ENCODE peak calls at places on chromosomes 3 and 15, in ten cellular contexts. O is activated CD4-positive, alpha-beta T cell treated with anti-CD3 and anti-CD28 coated beads for 36 hours; J is GM23338; W is T-helper 17 cell; K is effector memory CD8-positive, alpha-beta T cell; C is right cardiac atrium; U is central memory CD8-positive, alpha-beta T cell; Y is left lobe of liver; F is left lung; N is activated CD8-positive, alpha-beta T cell treated with anti-CD3 and anti-CD28 coated beads for 36 hours. T is an unnamed sample.

GRCh38 chr3:186152889-186153292 is 44.0 kb upstream of the ETV5 start:
- ATAC-seq in W (peak; percentile 78), J (no peak), K (peak; percentile 55), Y (no peak), F (peak; percentile 69), C (peak; percentile 37), O (peak; percentile 18), U (peak; percentile 49), N (peak; percentile 53), T (peak; percentile 95)

GRCh38 chr15:47473857-47474256 is 243.4 kb upstream of the SEMA6D start:
- ATAC-seq in F (peak; percentile 56), K (no peak), N (no peak), C (peak; percentile 98), O (no peak), J (no peak), W (no peak), Y (peak; percentile 49), U (no peak), T (no peak)

GRCh38 chr3:186621894-186622650 is 9.2 kb downstream of the AHSG start:
- ATAC-seq in W (no peak), J (no peak), K (no peak), U (no peak), O (no peak), N (no peak), Y (peak; percentile 7), C (no peak), F (no peak), T (no peak)

GRCh38 chr3:23913873-23914743 is 2.7 kb downstream of the NKIRAS1 start:
- ATAC-seq in F (no peak), J (no peak), K (no peak), Y (no peak), W (no peak), N (no peak), C (no peak), O (no peak), U (no peak), T (no peak)

GRCh38 chr3:156258301-156258700 is 137.9 kb downstream of the KCNAB1 start:
- ATAC-seq in K (no peak), O (no peak), C (no peak), W (no peak), Y (no peak), U (no peak), N (no peak), F (no peak), J (peak; percentile 52), T (no peak)

GRCh38 chr15:66261056-66261455 is 7.5 kb upstream of the MEGF11 start:
- ATAC-seq in J (no peak), Y (peak; percentile 48), C (no peak), O (no peak), W (no peak), K (no peak), U (no peak), N (no peak), F (peak; percentile 44), T (no peak)

GRCh38 chr15:80920271-80920699 is 69.3 kb downstream of the MESD start:
- ATAC-seq in J (no peak), U (no peak), C (no peak), F (no peak), K (peak; percentile 37), O (peak; percentile 73), N (peak; percentile 92), Y (no peak), W (no peak), T (no peak)

GRCh38 chr3:6047016-6047415 is 813.9 kb upstream of the GRM7 start:
- ATAC-seq in O (no peak), W (no peak), Y (no peak), N (no peak), K (no peak), U (no peak), J (no peak), C (no peak), F (no peak), T (no peak)

GRCh38 chr3:117995795-117996194 is 1038.9 kb downstream of the IGSF11 start:
- ATAC-seq in F (no peak), K (no peak), J (no peak), N (no peak), O (no peak), C (no peak), Y (no peak), U (no peak), W (no peak), T (no peak)

GRCh38 chr15:70318594-70318993 is 220.9 kb upstream of the TLE3 start:
- ATAC-seq in C (no peak), K (no peak), Y (no peak), N (no peak), J (no peak), U (no peak), F (no peak), O (no peak), W (no peak), T (no peak)

GRCh38 chr3:120472121-120472844 is 21.5 kb upstream of the FSTL1 start:
- ATAC-seq in O (no peak), W (no peak), C (no peak), J (no peak), K (no peak), N (no peak), Y (no peak), U (no peak), F (no peak), T (no peak)

GRCh38 chr15:52369455-52369854 is 73.9 kb upstream of the MYO5C start:
- ATAC-seq in K (no peak), C (no peak), N (no peak), F (no peak), J (no peak), W (no peak), Y (no peak), U (no peak), O (no peak), T (no peak)

GRCh38 chr3:46861293-46861995 is 1.8 kb downstream of the MYL3 start:
- ATAC-seq in K (no peak), U (no peak), Y (no peak), N (no peak), J (no peak), O (no peak), F (no peak), W (no peak), C (peak; percentile 24), T (no peak)

GRCh38 chr3:126523745-126524428 is at the start of gene CHST13:
- ATAC-seq in Y (peak; percentile 74), F (peak; percentile 85), N (peak; percentile 60), O (peak; percentile 63), W (peak; percentile 25), U (peak; percentile 10), J (peak; percentile 84), C (peak; percentile 77), K (no peak), T (no peak)

GRCh38 chr3:16978921-16979271 is 94.1 kb downstream of the PLCL2 start:
- ATAC-seq in C (no peak), J (no peak), K (no peak), F (no peak), U (no peak), W (no peak), O (no peak), Y (peak; percentile 67), N (no peak), T (no peak)

GRCh38 chr3:99418209-99418635 is 220.2 kb upstream of the COL8A1 start:
- ATAC-seq in Y (no peak), K (no peak), N (no peak), O (no peak), F (no peak), W (no peak), J (no peak), U (no peak), C (no peak), T (no peak)

GRCh38 chr15:98745179-98745578 is 96.8 kb downstream of the IGF1R start:
- ATAC-seq in K (no peak), J (peak; percentile 48), N (no peak), W (no peak), O (no peak), U (no peak), C (no peak), Y (no peak), F (peak; percentile 35), T (no peak)

GRCh38 chr3:24318668-24319287 is 175.9 kb downstream of the THRB start:
- ATAC-seq in O (no peak), W (no peak), K (no peak), J (no peak), Y (no peak), F (no peak), U (no peak), N (no peak), C (no peak), T (no peak)

GRCh38 chr15:62896380-62896866 is 146.1 kb upstream of the TPM1 start:
- ATAC-seq in O (no peak), N (no peak), F (no peak), Y (no peak), U (no peak), K (no peak), J (peak; percentile 52), C (no peak), W (no peak), T (no peak)

GRCh38 chr3:134363381-134363755 is 10.9 kb downstream of the AMOTL2 start:
- ATAC-seq in F (no peak), O (no peak), C (no peak), U (no peak), Y (no peak), K (no peak), J (peak; percentile 1), W (no peak), N (no peak), T (no peak)

GRCh38 chr3:141083226-141083625 is 32.1 kb downstream of the SPSB4 start:
- ATAC-seq in N (no peak), O (no peak), U (no peak), F (no peak), W (no peak), K (no peak), C (no peak), Y (no peak), J (no peak), T (no peak)

GRCh38 chr3:140682586-140682985 is 4.7 kb downstream of the TRIM42 start:
- ATAC-seq in W (no peak), Y (no peak), O (no peak), K (no peak), N (no peak), U (no peak), F (no peak), J (no peak), C (no peak), T (no peak)

T was measured in stimulated activated memory B cell treated with anti-CD40 and anti-IgM and Interleukin-4, amounts not matched to agents 10 μg/mL and 1 μg/mL and 100 μg/mL, for 72 hours.